ENCODE peak calls at places on chromosomes 7 and 10, in four cellular contexts. G is ureter; V is effector CD4-positive, alpha-beta T cell; C is immature natural killer cell. M is an unnamed sample.

GRCh38 chr10:22319559-22320558 is 1.0 kb upstream of the BMI1 start:
- DNase-seq in G (no peak), V (no peak), C (no peak), M (no peak)

GRCh38 chr7:140160308-140160707 is 16.5 kb downstream of the KDM7A start:
- DNase-seq in G (no peak), V (no peak), C (no peak), M (no peak)

GRCh38 chr10:87547734-87548311 is 43.1 kb downstream of the MINPP1 start:
- DNase-seq in C (no peak), V (no peak), G (no peak), M (no peak)

GRCh38 chr7:155590215-155591023 is 44.1 kb upstream of the CNPY1 start:
- DNase-seq in C (no peak), V (no peak), G (no peak), M (no peak)

GRCh38 chr7:106870983-106871410 is 5.9 kb downstream of the PIK3CG start:
- DNase-seq in C (no peak), G (no peak), V (no peak), M (no peak)

GRCh38 chr7:55545496-55545895 is 26.8 kb downstream of the VOPP1 start:
- DNase-seq in C (no peak), G (no peak), V (no peak), M (peak)

GRCh38 chr7:111059826-111060225 is 31.1 kb upstream of the LRRN3 start:
- DNase-seq in C (no peak), G (no peak), V (no peak), M (no peak)

GRCh38 chr7:25906760-25907159 is 245.2 kb upstream of the NFE2L3 start:
- DNase-seq in V (no peak), C (no peak), G (no peak), M (no peak)

GRCh38 chr7:55533050-55533728 is 39.1 kb downstream of the VOPP1 start:
- DNase-seq in V (peak), C (peak), G (no peak), M (peak)

GRCh38 chr10:132281915-132282666 is 25.7 kb downstream of the STK32C start:
- DNase-seq in G (no peak), V (no peak), C (no peak), M (peak)

GRCh38 chr7:138776156-138776833 is 21.5 kb upstream of the TMEM213 start:
- DNase-seq in V (no peak), C (no peak), G (no peak), M (no peak)

GRCh38 chr10:22531441-22531840 is 182.9 kb downstream of the PIP4K2A start:
- DNase-seq in G (no peak), V (no peak), C (no peak), M (no peak)

GRCh38 chr10:49176310-49177268 is 11.6 kb downstream of the TMEM273 start:
- DNase-seq in G (no peak), C (no peak), V (no peak), M (no peak)

GRCh38 chr7:94250984-94251383 is 143.7 kb upstream of the COL1A2 start:
- DNase-seq in V (no peak), G (no peak), C (no peak), M (no peak)

GRCh38 chr10:24425151-24425550 is 216.2 kb downstream of the KIAA1217 start:
- DNase-seq in V (no peak), C (no peak), G (no peak), M (no peak)

GRCh38 chr10:33900591-33900990 is 566.1 kb upstream of the NRP1 start:
- DNase-seq in C (no peak), V (no peak), G (no peak), M (no peak)